ENCODE peak calls at places on chromosomes 5 and 9, in nine cellular contexts. B, Z, G, L, R, X, C, M and I are unnamed samples.

GRCh38 chr9:35658894-35659220 is 765 bp downstream of the CCDC107 start:
- DNase-seq in B (no peak), Z (no peak), G (no peak), L (no peak), R (peak; percentile 58), X (no peak), C (no peak), M (peak; percentile 24), I (no peak)

GRCh38 chr5:179802207-179802883 is 4.3 kb downstream of the MGAT4B start:
- DNase-seq in B (no peak), Z (no peak), G (no peak), L (no peak), R (no peak), X (no peak), C (no peak), M (no peak), I (no peak)

GRCh38 chr5:35183243-35183955 is 46.9 kb downstream of the PRLR start:
- DNase-seq in B (peak; percentile 19), Z (no peak), G (no peak), L (peak; percentile 54), R (peak; percentile 7), X (no peak), C (peak; percentile 20), M (peak; percentile 10), I (peak; percentile 44)

GRCh38 chr9:8331507-8331906 is 531.9 kb upstream of the DMAC1 start:
- DNase-seq in B (no peak), Z (no peak), G (no peak), L (no peak), R (no peak), X (no peak), C (no peak), M (no peak), I (no peak)

GRCh38 chr9:113222482-113222841 is 1.1 kb downstream of the SLC31A1 start:
- DNase-seq in B (no peak), Z (no peak), G (no peak), L (no peak), R (peak; percentile 4), X (no peak), C (no peak), M (no peak), I (no peak)

GRCh38 chr5:1419476-1420210 is 25.6 kb downstream of the SLC6A3 start:
- DNase-seq in B (no peak), Z (no peak), G (no peak), L (no peak), R (no peak), X (no peak), C (no peak), M (no peak), I (no peak)

GRCh38 chr5:98786178-98786853 is 12.9 kb downstream of the RGMB start:
- DNase-seq in B (no peak), Z (no peak), G (no peak), L (no peak), R (no peak), X (no peak), C (no peak), M (no peak), I (no peak)

GRCh38 chr5:132013711-132014110 is 2.3 kb upstream of the ACSL6 start:
- DNase-seq in B (no peak), Z (no peak), G (no peak), L (no peak), R (no peak), X (no peak), C (no peak), M (no peak), I (no peak)

GRCh38 chr9:94697972-94698581 is 28.4 kb upstream of the AOPEP start:
- DNase-seq in B (peak; percentile 57), Z (no peak), G (peak; percentile 95), L (no peak), R (peak; percentile 17), X (no peak), C (peak; percentile 11), M (no peak), I (peak; percentile 90)

GRCh38 chr5:96649938-96650540 is 12.1 kb upstream of the CAST start:
- DNase-seq in B (no peak), Z (no peak), G (no peak), L (no peak), R (peak; percentile 34), X (no peak), C (no peak), M (no peak), I (no peak)

GRCh38 chr9:3954950-3955670 is 344.8 kb downstream of the GLIS3 start:
- DNase-seq in B (no peak), Z (no peak), G (no peak), L (no peak), R (no peak), X (no peak), C (no peak), M (no peak), I (no peak)